ENCODE peak calls at places on chromosomes 5 and 9, in seven cellular contexts. One of them, this sample, is unnamed.

GRCh38 chr5:170333161-170333909 is 35.8 kb upstream of the LCP2 start:
- DNase-seq in K562: no peak
- DNase-seq in H1: no peak
- DNase-seq in GM12891: no peak
- DNase-seq in HepG2: no peak
- DNase-seq in SK-N-SH: no peak
- DNase-seq in GM12878: peak
- DNase-seq in this sample: no peak

GRCh38 chr5:167950126-167950721 is 341.2 kb upstream of the WWC1 start:
- DNase-seq in H1: no peak
- DNase-seq in GM12891: no peak
- DNase-seq in K562: no peak
- DNase-seq in HepG2: no peak
- DNase-seq in SK-N-SH: no peak
- DNase-seq in GM12878: no peak
- DNase-seq in this sample: no peak

GRCh38 chr5:140165101-140165920 is 9.7 kb upstream of the CYSTM1 start:
- DNase-seq in HepG2: no peak
- DNase-seq in GM12891: no peak
- DNase-seq in H1: no peak
- DNase-seq in SK-N-SH: no peak
- DNase-seq in GM12878: no peak
- DNase-seq in K562: peak
- DNase-seq in this sample: no peak

GRCh38 chr9:70947086-70947485 is 174.3 kb downstream of the TRPM3 start:
- DNase-seq in K562: no peak
- DNase-seq in GM12878: no peak
- DNase-seq in HepG2: no peak
- DNase-seq in H1: no peak
- DNase-seq in SK-N-SH: no peak
- DNase-seq in GM12891: no peak
- DNase-seq in this sample: no peak

GRCh38 chr9:120152295-120152694 is 427.7 kb downstream of the CDK5RAP2 start:
- DNase-seq in GM12891: no peak
- DNase-seq in SK-N-SH: peak
- DNase-seq in H1: peak
- DNase-seq in GM12878: no peak
- DNase-seq in K562: peak
- DNase-seq in HepG2: no peak
- DNase-seq in this sample: no peak

GRCh38 chr9:126151671-126152050 is 175.0 kb upstream of the MVB12B start:
- DNase-seq in K562: no peak
- DNase-seq in GM12891: no peak
- DNase-seq in GM12878: no peak
- DNase-seq in SK-N-SH: peak
- DNase-seq in H1: no peak
- DNase-seq in HepG2: no peak
- DNase-seq in this sample: no peak

GRCh38 chr5:65059681-65060598 is 291.2 kb downstream of the CWC27 start:
- DNase-seq in GM12878: peak
- DNase-seq in H1: no peak
- DNase-seq in HepG2: no peak
- DNase-seq in GM12891: no peak
- DNase-seq in K562: no peak
- DNase-seq in SK-N-SH: no peak
- DNase-seq in this sample: no peak

GRCh38 chr5:83256091-83256775 is 178.9 kb downstream of the XRCC4 start:
- DNase-seq in K562: no peak
- DNase-seq in GM12891: no peak
- DNase-seq in HepG2: no peak
- DNase-seq in SK-N-SH: no peak
- DNase-seq in H1: no peak
- DNase-seq in GM12878: no peak
- DNase-seq in this sample: no peak

GRCh38 chr5:669842-670395 is 23.2 kb downstream of the TPPP start:
- DNase-seq in SK-N-SH: no peak
- DNase-seq in GM12891: no peak
- DNase-seq in H1: no peak
- DNase-seq in K562: no peak
- DNase-seq in GM12878: no peak
- DNase-seq in HepG2: no peak
- DNase-seq in this sample: no peak

GRCh38 chr5:94595281-94595680 is 23.1 kb downstream of the KIAA0825 start:
- DNase-seq in H1: no peak
- DNase-seq in K562: no peak
- DNase-seq in SK-N-SH: no peak
- DNase-seq in GM12878: no peak
- DNase-seq in GM12891: no peak
- DNase-seq in HepG2: no peak
- DNase-seq in this sample: no peak

GRCh38 chr5:154072782-154073171 is 34.0 kb downstream of the MFAP3 start:
- DNase-seq in SK-N-SH: no peak
- DNase-seq in GM12891: no peak
- DNase-seq in K562: no peak
- DNase-seq in GM12878: no peak
- DNase-seq in HepG2: peak
- DNase-seq in H1: no peak
- DNase-seq in this sample: no peak

GRCh38 chr9:131347376-131348020 is 46.4 kb upstream of the PRRC2B start:
- DNase-seq in GM12891: no peak
- DNase-seq in HepG2: no peak
- DNase-seq in SK-N-SH: no peak
- DNase-seq in K562: peak
- DNase-seq in H1: no peak
- DNase-seq in GM12878: no peak
- DNase-seq in this sample: no peak

GRCh38 chr9:137162505-137163100 is 7.2 kb downstream of the LRRC26 start:
- DNase-seq in H1: no peak
- DNase-seq in GM12891: no peak
- DNase-seq in GM12878: no peak
- DNase-seq in K562: no peak
- DNase-seq in HepG2: no peak
- DNase-seq in SK-N-SH: no peak
- DNase-seq in this sample: no peak

GRCh38 chr9:93223241-93224180 is 39.6 kb downstream of the WNK2 start:
- DNase-seq in SK-N-SH: peak
- DNase-seq in H1: no peak
- DNase-seq in HepG2: no peak
- DNase-seq in GM12891: no peak
- DNase-seq in K562: no peak
- DNase-seq in GM12878: no peak
- DNase-seq in this sample: no peak

GRCh38 chr5:174951151-174951780 is 226.9 kb downstream of the MSX2 start:
- DNase-seq in SK-N-SH: peak
- DNase-seq in HepG2: peak
- DNase-seq in GM12878: no peak
- DNase-seq in K562: peak
- DNase-seq in GM12891: peak
- DNase-seq in H1: peak
- DNase-seq in this sample: peak

GRCh38 chr9:132610661-132611060 is 28.3 kb downstream of the BARHL1 start:
- DNase-seq in K562: no peak
- DNase-seq in GM12891: no peak
- DNase-seq in H1: no peak
- DNase-seq in SK-N-SH: no peak
- DNase-seq in HepG2: no peak
- DNase-seq in GM12878: no peak
- DNase-seq in this sample: no peak

GRCh38 chr9:21239917-21240316 is at the start of gene IFNA14:
- DNase-seq in K562: no peak
- DNase-seq in SK-N-SH: no peak
- DNase-seq in GM12891: no peak
- DNase-seq in H1: no peak
- DNase-seq in GM12878: no peak
- DNase-seq in HepG2: no peak
- DNase-seq in this sample: no peak

GRCh38 chr5:90802695-90803317 is 244.2 kb downstream of the ADGRV1 start:
- DNase-seq in SK-N-SH: peak
- DNase-seq in GM12891: peak
- DNase-seq in K562: peak
- DNase-seq in HepG2: peak
- DNase-seq in H1: no peak
- DNase-seq in GM12878: no peak
- DNase-seq in this sample: no peak

GRCh38 chr5:157372472-157372822 is 87.6 kb upstream of the NIPAL4 start:
- DNase-seq in HepG2: no peak
- DNase-seq in SK-N-SH: no peak
- DNase-seq in K562: no peak
- DNase-seq in GM12891: no peak
- DNase-seq in H1: no peak
- DNase-seq in GM12878: no peak
- DNase-seq in this sample: no peak

GRCh38 chr9:124272979-124273378 is 15.2 kb downstream of the NEK6 start:
- DNase-seq in GM12878: no peak
- DNase-seq in H1: no peak
- DNase-seq in HepG2: no peak
- DNase-seq in SK-N-SH: no peak
- DNase-seq in GM12891: no peak
- DNase-seq in K562: no peak
- DNase-seq in this sample: no peak

GRCh38 chr5:78530342-78531096 is 118.1 kb downstream of the LHFPL2 start:
- DNase-seq in SK-N-SH: no peak
- DNase-seq in HepG2: no peak
- DNase-seq in GM12878: no peak
- DNase-seq in H1: no peak
- DNase-seq in GM12891: no peak
- DNase-seq in K562: peak
- DNase-seq in this sample: no peak

GRCh38 chr5:30607301-30607700 is 586.2 kb upstream of the CDH6 start:
- DNase-seq in K562: no peak
- DNase-seq in GM12878: no peak
- DNase-seq in H1: no peak
- DNase-seq in SK-N-SH: no peak
- DNase-seq in GM12891: no peak
- DNase-seq in HepG2: peak
- DNase-seq in this sample: no peak

GRCh38 chr9:69323886-69324285 is 1.1 kb upstream of the ENTREP1 start:
- DNase-seq in K562: no peak
- DNase-seq in SK-N-SH: no peak
- DNase-seq in HepG2: no peak
- DNase-seq in GM12878: no peak
- DNase-seq in H1: no peak
- DNase-seq in GM12891: no peak
- DNase-seq in this sample: no peak

GRCh38 chr9:35495984-35496383 is 6.1 kb downstream of the RUSC2 start:
- DNase-seq in K562: no peak
- DNase-seq in GM12891: no peak
- DNase-seq in HepG2: no peak
- DNase-seq in GM12878: no peak
- DNase-seq in SK-N-SH: no peak
- DNase-seq in H1: no peak
- DNase-seq in this sample: no peak

GRCh38 chr5:138386290-138386689 is 33.8 kb downstream of the KDM3B start:
- DNase-seq in K562: no peak
- DNase-seq in GM12891: no peak
- DNase-seq in HepG2: no peak
- DNase-seq in H1: no peak
- DNase-seq in GM12878: no peak
- DNase-seq in SK-N-SH: no peak
- DNase-seq in this sample: no peak
- TF ChIP-seq TAF1 in K562: no peak
- TF ChIP-seq TAF1 in GM12891: no peak
- TF ChIP-seq TAF1 in HepG2: no peak
- TF ChIP-seq TAF1 in H1: no peak
- TF ChIP-seq TAF1 in GM12878: no peak
- TF ChIP-seq TAF1 in SK-N-SH: no peak
- TF ChIP-seq TAF1 in this sample: no peak

GRCh38 chr9:89602978-89603628 is 1.7 kb upstream of the GADD45G start:
- DNase-seq in GM12878: peak
- DNase-seq in HepG2: peak
- DNase-seq in SK-N-SH: peak
- DNase-seq in K562: peak
- DNase-seq in H1: peak
- DNase-seq in GM12891: peak
- DNase-seq in this sample: peak
- TF ChIP-seq POLR2AphosphoS5 in GM12878: no peak
- TF ChIP-seq POLR2AphosphoS5 in HepG2: no peak
- TF ChIP-seq POLR2AphosphoS5 in SK-N-SH: no peak
- TF ChIP-seq POLR2AphosphoS5 in K562: no peak
- TF ChIP-seq POLR2AphosphoS5 in H1: no peak
- TF ChIP-seq POLR2AphosphoS5 in GM12891: no peak
- TF ChIP-seq POLR2AphosphoS5 in this sample: no peak

GRCh38 chr9:23254404-23255184 is 571.4 kb downstream of the ELAVL2 start:
- DNase-seq in H1: no peak
- DNase-seq in GM12891: no peak
- DNase-seq in GM12878: no peak
- DNase-seq in HepG2: no peak
- DNase-seq in K562: no peak
- DNase-seq in SK-N-SH: no peak
- DNase-seq in this sample: no peak

GRCh38 chr9:23258569-23258968 is 567.5 kb downstream of the ELAVL2 start:
- DNase-seq in H1: no peak
- DNase-seq in GM12891: no peak
- DNase-seq in HepG2: no peak
- DNase-seq in GM12878: no peak
- DNase-seq in SK-N-SH: no peak
- DNase-seq in K562: no peak
- DNase-seq in this sample: no peak
- TF ChIP-seq TAF1 in H1: no peak
- TF ChIP-seq TAF1 in GM12891: no peak
- TF ChIP-seq TAF1 in HepG2: no peak
- TF ChIP-seq TAF1 in GM12878: no peak
- TF ChIP-seq TAF1 in SK-N-SH: no peak
- TF ChIP-seq TAF1 in K562: no peak
- TF ChIP-seq TAF1 in this sample: no peak

GRCh38 chr9:118959366-118959765 is 409.9 kb downstream of the BRINP1 start:
- DNase-seq in SK-N-SH: no peak
- DNase-seq in H1: no peak
- DNase-seq in GM12891: no peak
- DNase-seq in K562: no peak
- DNase-seq in GM12878: no peak
- DNase-seq in HepG2: no peak
- DNase-seq in this sample: no peak

GRCh38 chr9:118957585-118957984 is 411.6 kb downstream of the BRINP1 start:
- DNase-seq in SK-N-SH: no peak
- DNase-seq in GM12878: no peak
- DNase-seq in HepG2: no peak
- DNase-seq in H1: no peak
- DNase-seq in GM12891: no peak
- DNase-seq in K562: no peak
- DNase-seq in this sample: no peak

GRCh38 chr9:118954822-118955221 is 414.4 kb downstream of the BRINP1 start:
- DNase-seq in SK-N-SH: peak
- DNase-seq in H1: no peak
- DNase-seq in HepG2: no peak
- DNase-seq in GM12878: no peak
- DNase-seq in K562: no peak
- DNase-seq in GM12891: no peak
- DNase-seq in this sample: no peak
- TF ChIP-seq POLR2AphosphoS5 in SK-N-SH: no peak
- TF ChIP-seq POLR2AphosphoS5 in H1: no peak
- TF ChIP-seq POLR2AphosphoS5 in HepG2: no peak
- TF ChIP-seq POLR2AphosphoS5 in GM12878: no peak
- TF ChIP-seq POLR2AphosphoS5 in K562: no peak
- TF ChIP-seq POLR2AphosphoS5 in GM12891: no peak
- TF ChIP-seq POLR2AphosphoS5 in this sample: no peak